ENCODE peak calls at places on chromosomes 13 and 19, in ten cellular contexts. One of them, this sample, is unnamed.
A peak's percentile ranks its signal among the peaks of the same experiment; 100 is the strongest.

GRCh38 chr13:40172878-40173277 is 493.6 kb downstream of the FOXO1 start:
- DNase-seq in right atrium auricular region: no peak
- DNase-seq in heart right ventricle: no peak
- DNase-seq in cardiac muscle cell: no peak
- DNase-seq in right lobe of liver: no peak
- DNase-seq in thoracic aorta: no peak
- DNase-seq in left ventricle myocardium inferior: no peak
- DNase-seq in hepatocyte: no peak
- DNase-seq in IMR-90: no peak
- DNase-seq in dorsolateral prefrontal cortex: no peak
- DNase-seq in this sample: no peak

GRCh38 chr19:53824134-53824611 is at the start of gene NLRP12:
- DNase-seq in right atrium auricular region: no peak
- DNase-seq in heart right ventricle: no peak
- DNase-seq in cardiac muscle cell: no peak
- DNase-seq in right lobe of liver: peak; percentile 63
- DNase-seq in thoracic aorta: no peak
- DNase-seq in left ventricle myocardium inferior: no peak
- DNase-seq in hepatocyte: no peak
- DNase-seq in IMR-90: no peak
- DNase-seq in dorsolateral prefrontal cortex: no peak
- DNase-seq in this sample: peak; percentile 31

GRCh38 chr13:101757446-101758039 is 305.1 kb downstream of the ITGBL1 start:
- DNase-seq in right atrium auricular region: no peak
- DNase-seq in heart right ventricle: no peak
- DNase-seq in cardiac muscle cell: peak; percentile 19
- DNase-seq in right lobe of liver: no peak
- DNase-seq in thoracic aorta: no peak
- DNase-seq in left ventricle myocardium inferior: no peak
- DNase-seq in hepatocyte: peak; percentile 30
- DNase-seq in IMR-90: peak; percentile 50
- DNase-seq in dorsolateral prefrontal cortex: no peak
- DNase-seq in this sample: no peak

GRCh38 chr19:19185853-19186728 is 5.9 kb downstream of the BORCS8 start:
- DNase-seq in right atrium auricular region: no peak
- DNase-seq in heart right ventricle: no peak
- DNase-seq in cardiac muscle cell: peak; percentile 56
- DNase-seq in right lobe of liver: no peak
- DNase-seq in thoracic aorta: no peak
- DNase-seq in left ventricle myocardium inferior: no peak
- DNase-seq in hepatocyte: peak; percentile 59
- DNase-seq in IMR-90: peak; percentile 31
- DNase-seq in dorsolateral prefrontal cortex: peak; percentile 31
- DNase-seq in this sample: peak; percentile 35

GRCh38 chr13:23695711-23696512 is 125.7 kb downstream of the TNFRSF19 start:
- DNase-seq in right atrium auricular region: no peak
- DNase-seq in heart right ventricle: peak; percentile 37
- DNase-seq in cardiac muscle cell: no peak
- DNase-seq in right lobe of liver: no peak
- DNase-seq in thoracic aorta: no peak
- DNase-seq in left ventricle myocardium inferior: peak; percentile 58
- DNase-seq in hepatocyte: no peak
- DNase-seq in IMR-90: no peak
- DNase-seq in dorsolateral prefrontal cortex: no peak
- DNase-seq in this sample: no peak

GRCh38 chr13:29195459-29195858 is 375.3 kb downstream of the MTUS2 start:
- DNase-seq in right atrium auricular region: no peak
- DNase-seq in heart right ventricle: no peak
- DNase-seq in cardiac muscle cell: peak; percentile 21
- DNase-seq in right lobe of liver: no peak
- DNase-seq in thoracic aorta: no peak
- DNase-seq in left ventricle myocardium inferior: no peak
- DNase-seq in hepatocyte: no peak
- DNase-seq in IMR-90: no peak
- DNase-seq in dorsolateral prefrontal cortex: no peak
- DNase-seq in this sample: no peak

GRCh38 chr19:13846533-13847032 is 30.4 kb upstream of the NANOS3 start:
- DNase-seq in right atrium auricular region: peak; percentile 95
- DNase-seq in heart right ventricle: peak; percentile 92
- DNase-seq in cardiac muscle cell: peak; percentile 78
- DNase-seq in right lobe of liver: peak; percentile 89
- DNase-seq in thoracic aorta: peak; percentile 88
- DNase-seq in left ventricle myocardium inferior: peak; percentile 86
- DNase-seq in hepatocyte: peak; percentile 94
- DNase-seq in IMR-90: peak; percentile 93
- DNase-seq in dorsolateral prefrontal cortex: no peak
- DNase-seq in this sample: peak; percentile 87

GRCh38 chr19:17296278-17296677 is 6.9 kb downstream of the ABHD8 start:
- DNase-seq in right atrium auricular region: no peak
- DNase-seq in heart right ventricle: no peak
- DNase-seq in cardiac muscle cell: no peak
- DNase-seq in right lobe of liver: no peak
- DNase-seq in thoracic aorta: no peak
- DNase-seq in left ventricle myocardium inferior: no peak
- DNase-seq in hepatocyte: no peak
- DNase-seq in IMR-90: peak; percentile 36
- DNase-seq in dorsolateral prefrontal cortex: no peak
- DNase-seq in this sample: no peak

GRCh38 chr13:112078879-112079526 is 12.1 kb downstream of the SOX1 start:
- DNase-seq in right atrium auricular region: no peak
- DNase-seq in heart right ventricle: no peak
- DNase-seq in cardiac muscle cell: no peak
- DNase-seq in right lobe of liver: no peak
- DNase-seq in thoracic aorta: no peak
- DNase-seq in left ventricle myocardium inferior: no peak
- DNase-seq in hepatocyte: no peak
- DNase-seq in IMR-90: no peak
- DNase-seq in dorsolateral prefrontal cortex: no peak
- DNase-seq in this sample: no peak

GRCh38 chr19:4055209-4055552 is 11.5 kb downstream of the ZBTB7A start:
- DNase-seq in right atrium auricular region: no peak
- DNase-seq in heart right ventricle: no peak
- DNase-seq in cardiac muscle cell: no peak
- DNase-seq in right lobe of liver: no peak
- DNase-seq in thoracic aorta: no peak
- DNase-seq in left ventricle myocardium inferior: no peak
- DNase-seq in hepatocyte: no peak
- DNase-seq in IMR-90: no peak
- DNase-seq in dorsolateral prefrontal cortex: no peak
- DNase-seq in this sample: no peak

GRCh38 chr13:20923272-20923671 is 20.7 kb upstream of the XPO4 start:
- DNase-seq in right atrium auricular region: peak; percentile 54
- DNase-seq in heart right ventricle: no peak
- DNase-seq in cardiac muscle cell: no peak
- DNase-seq in right lobe of liver: no peak
- DNase-seq in thoracic aorta: no peak
- DNase-seq in left ventricle myocardium inferior: peak; percentile 20
- DNase-seq in hepatocyte: no peak
- DNase-seq in IMR-90: no peak
- DNase-seq in dorsolateral prefrontal cortex: peak; percentile 20
- DNase-seq in this sample: no peak
- TF ChIP-seq CTCF in right atrium auricular region: no peak
- TF ChIP-seq CTCF in heart right ventricle: no peak
- TF ChIP-seq CTCF in cardiac muscle cell: no peak
- TF ChIP-seq CTCF in right lobe of liver: no peak
- TF ChIP-seq CTCF in thoracic aorta: no peak
- TF ChIP-seq CTCF in left ventricle myocardium inferior: no peak
- TF ChIP-seq CTCF in hepatocyte: no peak
- TF ChIP-seq CTCF in IMR-90: no peak
- TF ChIP-seq CTCF in dorsolateral prefrontal cortex: no peak
- TF ChIP-seq CTCF in this sample: no peak

GRCh38 chr13:74770361-74770760 is 636.2 kb upstream of the KLF12 start:
- DNase-seq in right atrium auricular region: no peak
- DNase-seq in heart right ventricle: no peak
- DNase-seq in cardiac muscle cell: no peak
- DNase-seq in right lobe of liver: no peak
- DNase-seq in thoracic aorta: no peak
- DNase-seq in left ventricle myocardium inferior: no peak
- DNase-seq in hepatocyte: no peak
- DNase-seq in IMR-90: peak; percentile 94
- DNase-seq in dorsolateral prefrontal cortex: no peak
- DNase-seq in this sample: no peak

GRCh38 chr13:74771964-74772363 is 637.8 kb upstream of the KLF12 start:
- DNase-seq in right atrium auricular region: no peak
- DNase-seq in heart right ventricle: no peak
- DNase-seq in cardiac muscle cell: no peak
- DNase-seq in right lobe of liver: no peak
- DNase-seq in thoracic aorta: no peak
- DNase-seq in left ventricle myocardium inferior: no peak
- DNase-seq in hepatocyte: no peak
- DNase-seq in IMR-90: peak; percentile 87
- DNase-seq in dorsolateral prefrontal cortex: no peak
- DNase-seq in this sample: no peak

GRCh38 chr13:74768521-74769090 is 634.4 kb upstream of the KLF12 start:
- DNase-seq in right atrium auricular region: no peak
- DNase-seq in heart right ventricle: no peak
- DNase-seq in cardiac muscle cell: no peak
- DNase-seq in right lobe of liver: no peak
- DNase-seq in thoracic aorta: no peak
- DNase-seq in left ventricle myocardium inferior: no peak
- DNase-seq in hepatocyte: no peak
- DNase-seq in IMR-90: no peak
- DNase-seq in dorsolateral prefrontal cortex: no peak
- DNase-seq in this sample: no peak

GRCh38 chr13:74774252-74774651 is 640.0 kb upstream of the KLF12 start:
- DNase-seq in right atrium auricular region: no peak
- DNase-seq in heart right ventricle: no peak
- DNase-seq in cardiac muscle cell: no peak
- DNase-seq in right lobe of liver: no peak
- DNase-seq in thoracic aorta: no peak
- DNase-seq in left ventricle myocardium inferior: no peak
- DNase-seq in hepatocyte: no peak
- DNase-seq in IMR-90: peak; percentile 75
- DNase-seq in dorsolateral prefrontal cortex: no peak
- DNase-seq in this sample: no peak

DNA sequence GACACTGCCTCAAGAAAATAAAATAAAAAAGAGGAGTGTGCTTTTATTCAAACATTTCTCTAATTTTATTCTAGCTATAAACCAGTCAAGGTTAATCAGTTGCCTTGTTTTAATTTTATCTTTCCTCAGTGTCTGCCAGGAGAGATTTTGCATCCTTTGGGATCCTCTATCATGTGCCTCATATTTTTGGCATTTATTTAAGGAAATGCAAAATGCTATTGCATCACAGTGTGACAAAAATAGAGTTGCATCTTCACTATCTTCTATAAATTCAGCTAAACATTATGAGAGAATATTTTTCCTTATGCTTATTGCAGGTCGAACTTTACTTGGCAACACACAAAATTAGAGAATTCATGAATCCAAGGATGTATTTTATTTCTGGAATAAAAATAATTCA is 639.1 kb upstream of the KLF12 start:
- DNase-seq in right atrium auricular region: no peak
- DNase-seq in heart right ventricle: no peak
- DNase-seq in cardiac muscle cell: no peak
- DNase-seq in right lobe of liver: no peak
- DNase-seq in thoracic aorta: no peak
- DNase-seq in left ventricle myocardium inferior: no peak
- DNase-seq in hepatocyte: no peak
- DNase-seq in IMR-90: no peak
- DNase-seq in dorsolateral prefrontal cortex: no peak
- DNase-seq in this sample: no peak
- H3K27ac ChIP-seq in right atrium auricular region: no peak overlapping the region
- H3K27ac ChIP-seq in heart right ventricle: no peak overlapping the region
- H3K27ac ChIP-seq in cardiac muscle cell: no peak overlapping the region
- H3K27ac ChIP-seq in right lobe of liver: no peak overlapping the region
- H3K27ac ChIP-seq in thoracic aorta: no peak overlapping the region
- H3K27ac ChIP-seq in left ventricle myocardium inferior: no peak overlapping the region
- H3K27ac ChIP-seq in hepatocyte: no peak overlapping the region
- H3K27ac ChIP-seq in IMR-90: no peak overlapping the region
- H3K27ac ChIP-seq in dorsolateral prefrontal cortex: no peak overlapping the region
- H3K27ac ChIP-seq in this sample: no peak overlapping the region

DNA sequence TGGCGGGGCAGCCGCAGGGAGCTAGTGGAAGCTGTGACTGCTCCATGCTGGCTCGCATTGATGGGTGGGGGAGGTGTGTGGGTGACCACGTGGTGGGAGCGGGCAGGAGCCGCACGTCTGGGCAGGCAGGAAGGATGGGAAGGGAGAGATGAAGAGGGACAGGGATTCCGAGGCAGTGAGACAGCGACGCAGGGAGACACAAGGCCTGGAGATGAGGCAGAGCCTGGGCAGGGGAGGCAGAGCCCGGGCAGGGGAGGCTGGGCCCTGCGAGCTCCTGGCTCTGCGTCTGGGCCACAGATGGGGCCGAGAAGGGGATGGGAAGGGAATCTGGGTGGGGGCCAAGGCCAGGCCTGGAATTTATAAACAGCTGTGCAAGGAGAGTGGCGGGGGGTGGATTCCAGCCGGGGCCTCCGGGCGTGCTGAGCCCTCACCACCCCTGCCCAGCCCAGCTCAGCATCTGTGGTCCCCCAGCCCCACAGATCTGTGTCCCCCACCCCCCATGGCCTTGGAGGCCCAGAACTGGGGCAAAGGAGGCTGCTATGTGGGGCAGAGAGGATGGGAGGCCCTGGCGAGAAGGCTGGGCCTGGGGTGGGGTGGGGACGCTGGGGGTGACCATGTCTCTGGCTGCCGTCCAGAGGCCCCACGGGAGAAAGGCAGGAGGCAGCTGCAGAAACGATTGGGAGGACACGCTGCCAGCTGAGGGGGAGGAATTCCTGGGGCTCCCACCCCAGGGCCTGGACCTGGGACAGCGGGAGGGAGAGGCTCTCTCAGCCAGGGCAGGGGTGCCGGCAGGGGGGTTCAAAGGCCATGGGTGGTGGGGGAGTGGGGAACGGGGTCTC is 6.0 kb downstream of the EHD2 start:
- DNase-seq in right atrium auricular region: peak; percentile 93
- DNase-seq in heart right ventricle: peak; percentile 92
- DNase-seq in cardiac muscle cell: peak; percentile 43
- DNase-seq in right lobe of liver: no peak
- DNase-seq in thoracic aorta: peak; percentile 36
- DNase-seq in left ventricle myocardium inferior: peak; percentile 91
- DNase-seq in hepatocyte: peak; percentile 93
- DNase-seq in IMR-90: peak; percentile 99
- DNase-seq in dorsolateral prefrontal cortex: peak; percentile 62
- DNase-seq in this sample: peak; percentile 75
- H3K4me3 ChIP-seq in right atrium auricular region: peak overlapping the region; percentile 37
- H3K4me3 ChIP-seq in heart right ventricle: peak overlapping the region; percentile 19
- H3K4me3 ChIP-seq in cardiac muscle cell: no peak overlapping the region
- H3K4me3 ChIP-seq in right lobe of liver: no peak overlapping the region
- H3K4me3 ChIP-seq in thoracic aorta: peak overlapping the region; percentile 64
- H3K4me3 ChIP-seq in left ventricle myocardium inferior: peak overlapping the region; percentile 56
- H3K4me3 ChIP-seq in hepatocyte: no peak overlapping the region
- H3K4me3 ChIP-seq in IMR-90: peak overlapping the region; percentile 7
- H3K4me3 ChIP-seq in dorsolateral prefrontal cortex: peak overlapping the region; percentile 44
- H3K4me3 ChIP-seq in this sample: no peak overlapping the region

GRCh38 chr13:73228546-73228945 is 169.7 kb downstream of the KLF5 start:
- DNase-seq in right atrium auricular region: no peak
- DNase-seq in heart right ventricle: no peak
- DNase-seq in cardiac muscle cell: no peak
- DNase-seq in right lobe of liver: no peak
- DNase-seq in thoracic aorta: no peak
- DNase-seq in left ventricle myocardium inferior: no peak
- DNase-seq in hepatocyte: peak; percentile 23
- DNase-seq in IMR-90: peak; percentile 28
- DNase-seq in dorsolateral prefrontal cortex: no peak
- DNase-seq in this sample: no peak
- TF ChIP-seq CTCF in right atrium auricular region: no peak
- TF ChIP-seq CTCF in heart right ventricle: no peak
- TF ChIP-seq CTCF in cardiac muscle cell: no peak
- TF ChIP-seq CTCF in right lobe of liver: peak; percentile 20
- TF ChIP-seq CTCF in thoracic aorta: no peak
- TF ChIP-seq CTCF in left ventricle myocardium inferior: no peak
- TF ChIP-seq CTCF in hepatocyte: no peak
- TF ChIP-seq CTCF in IMR-90: no peak
- TF ChIP-seq CTCF in dorsolateral prefrontal cortex: no peak
- TF ChIP-seq CTCF in this sample: no peak

GRCh38 chr19:48615145-48616040 is 517 bp upstream of the FAM83E start:
- DNase-seq in right atrium auricular region: no peak
- DNase-seq in heart right ventricle: no peak
- DNase-seq in cardiac muscle cell: no peak
- DNase-seq in right lobe of liver: no peak
- DNase-seq in thoracic aorta: no peak
- DNase-seq in left ventricle myocardium inferior: no peak
- DNase-seq in hepatocyte: peak; percentile 6
- DNase-seq in IMR-90: no peak
- DNase-seq in dorsolateral prefrontal cortex: no peak
- DNase-seq in this sample: no peak
- H3K27ac ChIP-seq in right atrium auricular region: no peak overlapping the region
- H3K27ac ChIP-seq in heart right ventricle: no peak overlapping the region
- H3K27ac ChIP-seq in cardiac muscle cell: peak overlapping the region; percentile 83
- H3K27ac ChIP-seq in right lobe of liver: no peak overlapping the region
- H3K27ac ChIP-seq in thoracic aorta: no peak overlapping the region
- H3K27ac ChIP-seq in left ventricle myocardium inferior: no peak overlapping the region
- H3K27ac ChIP-seq in hepatocyte: peak overlapping the region; percentile 86
- H3K27ac ChIP-seq in IMR-90: no peak overlapping the region
- H3K27ac ChIP-seq in dorsolateral prefrontal cortex: no peak overlapping the region
- H3K27ac ChIP-seq in this sample: no peak overlapping the region

This sample was measured in lung.